ENCODE peak calls at places on chromosome 2, in six cellular contexts. I is cardiac muscle cell, N is epithelial cell of esophagus, G is HFFc6, P is WTC11, Z is brain microvascular endothelial cell. E is an unnamed sample.

GRCh38 chr2:109615637-109616144 is 1.5 kb downstream of the SOWAHC start:
- DNase-seq in P (peak), G (no peak), I (no peak), N (peak), Z (no peak), E (no peak)

GRCh38 chr2:50492452-50492851 is 539.5 kb downstream of the NRXN1 start:
- DNase-seq in P (peak), I (peak), G (peak), N (peak), Z (peak), E (peak)

GRCh38 chr2:30505500-30506180 is 58.6 kb downstream of the LCLAT1 start:
- DNase-seq in G (no peak), I (no peak), N (no peak), P (no peak), Z (no peak), E (no peak)

GRCh38 chr2:11129598-11130449 is 25.4 kb upstream of the SLC66A3 start:
- DNase-seq in I (peak), N (peak), P (peak), G (no peak), Z (no peak), E (peak)

GRCh38 chr2:43818761-43819160 is 19.9 kb downstream of the ABCG5 start:
- DNase-seq in P (no peak), Z (peak), N (peak), G (peak), I (peak), E (no peak)

GRCh38 chr2:42021490-42021889 is 26.3 kb upstream of the PKDCC start:
- DNase-seq in I (peak), N (no peak), Z (peak), P (no peak), G (no peak), E (no peak)

GRCh38 chr2:29691386-29691950 is 229.9 kb downstream of the ALK start:
- DNase-seq in N (no peak), G (no peak), I (no peak), Z (no peak), P (no peak), E (no peak)

GRCh38 chr2:16058256-16058655 is 117.9 kb downstream of the MYCN start:
- DNase-seq in I (no peak), N (no peak), P (no peak), Z (no peak), G (no peak), E (no peak)

GRCh38 chr2:239605976-239606375 is 205.2 kb upstream of the HDAC4 start:
- DNase-seq in N (no peak), G (no peak), P (no peak), I (no peak), Z (no peak), E (peak)

DNA sequence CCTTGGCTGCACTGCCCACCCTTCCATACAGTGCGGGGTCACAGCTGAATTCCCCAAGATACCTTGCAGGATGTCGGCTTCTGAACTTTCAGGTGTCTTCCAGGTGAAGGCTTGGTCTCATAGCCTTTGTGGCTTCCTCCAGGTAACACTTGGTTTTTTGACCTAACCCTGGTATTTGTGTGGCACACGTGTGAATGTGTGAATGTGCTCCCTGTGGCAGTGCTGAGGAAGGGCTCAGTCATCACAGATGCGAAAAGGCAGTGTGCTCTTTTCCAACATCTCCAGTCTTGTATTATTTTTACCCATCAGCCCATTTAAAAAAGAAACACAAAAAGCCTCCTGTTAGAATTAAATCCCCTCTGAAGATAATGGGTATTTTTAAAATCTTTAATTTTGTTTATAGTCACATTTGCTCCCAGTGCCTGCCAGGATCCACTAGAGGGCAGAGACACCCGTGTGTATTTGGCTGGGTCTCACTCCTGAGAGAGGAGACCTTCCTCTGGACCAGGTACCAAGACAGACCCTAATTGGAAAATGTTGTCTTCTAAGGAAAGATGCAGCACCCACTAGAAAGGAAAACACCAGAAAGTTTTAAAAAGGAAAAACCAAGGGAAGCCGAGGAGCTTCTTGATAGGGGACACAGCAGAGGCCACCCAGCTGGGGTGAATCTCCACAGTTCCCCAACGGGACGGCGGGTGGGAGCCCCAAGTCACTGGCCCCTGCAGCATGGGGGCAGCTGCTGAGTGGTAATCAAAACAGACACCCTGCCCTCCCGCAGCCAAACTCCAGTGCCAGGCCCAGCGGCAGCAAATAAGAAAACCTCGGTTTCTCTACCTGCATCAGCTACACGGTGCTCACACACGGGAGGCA is 27.7 kb downstream of the FAM110C start:
- DNase-seq in G (no peak), P (no peak), N (peak), I (no peak), Z (no peak), E (no peak)
- TF ChIP-seq CTCF in G (peak), P (no peak), N (peak), I (peak), Z (peak), E (peak)

GRCh38 chr2:127011136-127011740 is 95.7 kb downstream of the BIN1 start:
- DNase-seq in P (no peak), N (peak), Z (no peak), I (no peak), G (no peak), E (no peak)
- TF ChIP-seq CTCF in P (no peak), N (no peak), Z (no peak), I (no peak), G (no peak), E (no peak)

GRCh38 chr2:223232896-223233295 is 180.9 kb downstream of the KCNE4 start:
- DNase-seq in P (no peak), N (no peak), Z (no peak), G (no peak), I (no peak), E (no peak)
- TF ChIP-seq CTCF in P (no peak), N (no peak), Z (no peak), G (no peak), I (no peak), E (no peak)

GRCh38 chr2:70995227-70995729 is 605 bp upstream of the TEX261 start:
- DNase-seq in Z (no peak), I (peak), P (peak), G (peak), N (peak), E (peak)
- TF ChIP-seq CTCF in Z (peak), I (peak), P (no peak), G (no peak), N (peak), E (no peak)

GRCh38 chr2:86297382-86298147 is 39.9 kb downstream of the REEP1 start:
- DNase-seq in N (peak), G (no peak), Z (no peak), P (peak), I (no peak), E (peak)
- TF ChIP-seq CTCF in N (no peak), G (peak), Z (peak), P (no peak), I (peak), E (peak)

GRCh38 chr2:212001280-212001679 is 537.3 kb downstream of the ERBB4 start:
- DNase-seq in Z (no peak), G (no peak), I (no peak), P (no peak), N (no peak), E (no peak)

GRCh38 chr2:212007972-212008371 is 530.6 kb downstream of the ERBB4 start:
- DNase-seq in Z (no peak), I (no peak), N (no peak), P (no peak), G (no peak), E (no peak)

DNA sequence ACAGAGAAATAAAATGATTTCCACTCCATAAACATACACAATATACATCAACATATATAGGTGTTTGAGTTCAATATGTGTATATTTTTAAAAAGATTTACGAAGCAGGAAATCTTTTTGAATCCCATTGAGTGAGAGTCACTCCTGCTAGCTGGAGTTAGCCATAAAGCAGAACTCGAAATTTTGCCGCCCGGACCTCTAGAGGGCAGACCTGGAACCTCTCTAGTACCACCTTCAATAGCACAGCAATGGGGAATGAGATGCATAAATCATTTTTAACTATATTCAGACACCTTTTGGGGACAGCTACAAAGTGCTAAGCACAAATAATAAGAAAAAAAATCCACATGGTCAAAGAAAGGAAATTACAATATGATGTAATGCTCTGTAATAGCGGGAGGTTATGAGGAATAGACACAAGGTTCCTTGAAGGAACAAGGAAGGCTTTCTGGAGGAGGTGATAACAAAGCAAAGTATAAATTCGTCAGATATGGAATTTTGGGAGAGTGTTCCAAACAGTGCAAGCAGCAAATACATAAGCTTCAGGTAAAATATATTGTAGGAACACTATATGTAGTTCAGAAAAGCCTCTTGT is 533.4 kb downstream of the ERBB4 start:
- DNase-seq in G (peak), Z (peak), I (peak), N (peak), P (peak), E (peak)
- TF ChIP-seq CTCF in G (peak), Z (peak), I (peak), N (peak), P (peak), E (peak)

DNA sequence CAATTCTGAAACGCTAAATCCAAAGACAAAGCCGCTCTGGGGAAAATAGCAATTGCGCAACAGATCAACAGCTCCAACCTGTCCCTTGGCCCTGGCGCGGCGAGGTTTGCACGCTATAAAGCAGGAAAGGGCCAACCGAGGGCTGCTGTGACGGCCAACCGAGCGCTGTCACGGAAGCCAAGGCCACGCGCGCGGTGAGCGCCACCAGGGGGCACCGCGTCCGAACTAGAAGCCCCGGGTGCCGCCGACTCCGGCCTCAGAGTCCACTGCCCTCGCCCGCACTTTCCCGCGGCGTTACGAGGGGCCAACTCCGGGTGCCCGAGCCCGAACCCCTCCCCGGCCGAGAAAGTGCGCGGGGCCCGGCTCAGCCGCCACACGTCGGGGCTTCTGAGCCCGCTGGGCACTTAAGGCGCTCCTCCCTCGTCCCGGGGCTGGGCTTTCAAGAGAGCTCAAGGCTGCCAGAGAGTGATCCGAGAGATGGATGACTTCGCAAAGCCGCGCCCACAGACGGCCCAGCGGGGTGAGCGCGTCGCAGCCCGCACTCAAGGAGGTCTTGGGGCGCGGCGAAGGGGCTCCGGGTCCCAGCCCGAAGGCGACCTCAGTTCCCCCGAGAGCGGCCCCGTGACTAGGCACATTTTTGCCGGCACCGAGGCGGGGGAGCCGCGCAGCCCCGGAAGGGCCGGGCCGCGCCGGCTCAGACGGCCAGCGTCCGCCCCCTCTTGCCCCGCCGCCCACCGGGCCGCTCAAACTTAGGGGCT is 897 bp downstream of the NFE2L2 start:
- DNase-seq in N (peak), I (peak), Z (peak), P (peak), G (peak), E (peak)
- TF ChIP-seq CTCF in N (peak), I (peak), Z (peak), P (peak), G (peak), E (peak)

GRCh38 chr2:134142341-134142738 is 111.5 kb upstream of the MGAT5 start:
- DNase-seq in Z (no peak), P (no peak), I (no peak), G (no peak), N (no peak), E (no peak)

GRCh38 chr2:134143568-134143967 is 110.3 kb upstream of the MGAT5 start:
- DNase-seq in N (no peak), Z (no peak), G (no peak), I (no peak), P (no peak), E (no peak)

GRCh38 chr2:134140251-134140661 is 113.6 kb upstream of the MGAT5 start:
- DNase-seq in I (no peak), Z (no peak), G (no peak), P (no peak), N (peak), E (no peak)

GRCh38 chr2:134142903-134143302 is 111.0 kb upstream of the MGAT5 start:
- DNase-seq in P (no peak), Z (peak), N (peak), G (peak), I (peak), E (no peak)

GRCh38 chr2:134141598-134142340 is 112.1 kb upstream of the MGAT5 start:
- DNase-seq in I (no peak), P (peak), N (no peak), G (no peak), Z (no peak), E (no peak)
- TF ChIP-seq CTCF in I (no peak), P (no peak), N (no peak), G (no peak), Z (no peak), E (no peak)

DNA sequence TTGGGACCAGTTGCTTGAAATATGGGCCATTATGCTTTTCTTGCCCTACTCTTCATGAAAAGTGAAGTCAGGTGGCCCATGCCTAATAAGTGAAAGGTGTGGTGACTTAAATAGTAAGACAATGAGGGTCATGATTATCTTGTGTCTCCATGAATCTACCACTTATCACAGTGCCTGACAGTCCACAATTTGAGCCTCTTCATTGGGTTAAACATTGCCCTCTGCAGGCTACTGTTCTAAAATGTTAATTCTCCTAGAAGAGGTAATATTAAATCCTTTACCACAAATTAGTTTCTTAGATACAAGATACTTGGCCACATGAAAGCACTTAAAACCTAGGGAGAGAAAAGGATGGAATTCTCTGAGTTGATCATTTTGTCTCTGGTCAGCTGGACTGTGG is 4.0 kb downstream of the EGR4 start:
- DNase-seq in I (no peak), Z (no peak), G (no peak), N (no peak), P (no peak), E (no peak)
- TF ChIP-seq CTCF in I (no peak), Z (no peak), G (peak), N (no peak), P (no peak), E (no peak)